ENCODE peak calls at places on chromosomes 5 and 9, in ten cellular contexts. B is nephron progenitor cell; M is bronchial epithelial cell; N is stimulated activated naive CD8-positive, alpha-beta T cell treated with anti-CD3 and anti-CD28 coated beads, Interleukin-15, amount 100 ng/mL, for 72 hours; O is NCI-H2081; J is non-pigmented ciliary epithelial cell; L is lower lobe of right lung; S is GM03348; X is hippocampal formation; Y is T-helper 2 cell. K is an unnamed sample.

GRCh38 chr5:64437496-64437895 is 68.3 kb upstream of the RGS7BP start:
- DNase-seq in X (no peak), S (no peak), L (no peak), B (no peak), J (no peak), N (no peak), O (no peak), M (peak), Y (no peak), K (no peak)

GRCh38 chr5:101306391-101307137 is 403.5 kb upstream of the ST8SIA4 start:
- DNase-seq in Y (no peak), L (no peak), X (no peak), B (no peak), S (no peak), M (peak), N (no peak), O (peak), J (no peak), K (peak)

GRCh38 chr9:114405294-114406034 is 17.7 kb upstream of the AKNA start:
- DNase-seq in B (peak), M (peak), J (no peak), N (peak), Y (peak), X (peak), O (peak), S (peak), L (peak), K (peak)

GRCh38 chr5:180194410-180195345 is 14.3 kb downstream of the RASGEF1C start:
- DNase-seq in M (no peak), J (no peak), L (no peak), N (no peak), X (no peak), S (no peak), B (no peak), O (no peak), Y (no peak), K (no peak)

GRCh38 chr5:40669606-40670005 is 10.1 kb upstream of the PTGER4 start:
- DNase-seq in N (no peak), B (no peak), O (no peak), L (no peak), Y (no peak), J (no peak), X (no peak), M (no peak), S (no peak), K (no peak)

GRCh38 chr5:171317225-171317624 is 8.2 kb downstream of the TLX3 start:
- DNase-seq in O (no peak), X (no peak), N (no peak), S (no peak), B (no peak), J (no peak), L (no peak), Y (no peak), M (no peak), K (no peak)

GRCh38 chr9:692636-693459 is 148.6 kb upstream of the DMRT1 start:
- DNase-seq in X (peak), Y (no peak), J (no peak), N (no peak), O (no peak), B (no peak), L (no peak), M (no peak), S (no peak), K (no peak)

GRCh38 chr5:44885903-44886302 is 77.2 kb downstream of the MRPS30 start:
- DNase-seq in M (peak), Y (peak), O (no peak), X (no peak), L (no peak), J (peak), N (no peak), S (no peak), B (no peak), K (no peak)

GRCh38 chr9:137786511-137786920 is 91.1 kb upstream of the CACNA1B start:
- DNase-seq in S (peak), B (no peak), Y (no peak), M (no peak), J (no peak), L (no peak), X (no peak), N (no peak), O (no peak), K (no peak)

GRCh38 chr5:91712718-91713117 is 329.6 kb upstream of the ARRDC3 start:
- DNase-seq in X (no peak), Y (no peak), B (no peak), M (no peak), O (no peak), N (no peak), J (peak), L (no peak), S (no peak), K (no peak)

GRCh38 chr9:8095531-8096223 is 296.1 kb upstream of the DMAC1 start:
- DNase-seq in S (no peak), Y (no peak), B (no peak), O (peak), X (no peak), L (no peak), M (no peak), N (no peak), J (no peak), K (peak)

GRCh38 chr9:99105152-99106043 is 485 bp downstream of the TGFBR1 start:
- DNase-seq in L (peak), O (peak), J (no peak), N (peak), B (peak), M (no peak), X (peak), S (peak), Y (peak), K (peak)

GRCh38 chr5:124342027-124342471 is 404.4 kb downstream of the ZNF608 start:
- DNase-seq in N (no peak), B (no peak), O (no peak), S (no peak), J (no peak), M (no peak), L (no peak), Y (no peak), X (no peak), K (no peak)

GRCh38 chr9:78559449-78559885 is 262.5 kb downstream of the PSAT1 start:
- DNase-seq in N (no peak), J (no peak), X (no peak), B (no peak), L (no peak), M (peak), S (peak), O (no peak), Y (no peak), K (no peak)

GRCh38 chr9:120971938-120972337 is 45.3 kb upstream of the TRAF1 start:
- DNase-seq in S (no peak), L (no peak), J (no peak), M (no peak), B (no peak), O (no peak), N (no peak), X (no peak), Y (no peak), K (no peak)

GRCh38 chr5:126656397-126657007 is 55.8 kb downstream of the PHAX start:
- DNase-seq in L (no peak), X (peak), M (peak), O (peak), B (peak), N (no peak), S (peak), J (peak), Y (peak), K (peak)

GRCh38 chr9:76873821-76874220 is 32.1 kb downstream of the PRUNE2 start:
- DNase-seq in O (no peak), Y (no peak), M (no peak), J (no peak), L (no peak), S (no peak), N (no peak), B (no peak), X (no peak), K (no peak)

GRCh38 chr5:1197876-1198666 is 3.3 kb upstream of the SLC6A19 start:
- DNase-seq in B (no peak), S (no peak), N (no peak), O (no peak), L (peak), J (no peak), M (no peak), X (no peak), Y (no peak), K (no peak)

GRCh38 chr9:93246526-93246925 is 62.6 kb downstream of the WNK2 start:
- DNase-seq in L (no peak), B (no peak), J (no peak), N (no peak), S (no peak), Y (no peak), M (no peak), O (no peak), X (no peak), K (no peak)

GRCh38 chr5:82365744-82366228 is 87.6 kb upstream of the RPS23 start:
- DNase-seq in S (no peak), N (peak), J (peak), M (peak), L (no peak), X (no peak), Y (no peak), O (no peak), B (no peak), K (no peak)

GRCh38 chr9:26856413-26857032 is 36.1 kb downstream of the CAAP1 start:
- DNase-seq in J (peak), O (peak), L (no peak), Y (peak), S (peak), N (peak), M (peak), X (no peak), B (peak), K (peak)

GRCh38 chr5:180603076-180603591 is 11.8 kb upstream of the SCGB3A1 start:
- DNase-seq in O (no peak), J (no peak), X (no peak), B (no peak), S (no peak), N (no peak), M (no peak), L (peak), Y (no peak), K (no peak)

GRCh38 chr5:151081426-151082273 is 816 bp upstream of the TNIP1 start:
- DNase-seq in M (no peak), X (no peak), B (no peak), Y (no peak), L (no peak), S (no peak), O (no peak), N (no peak), J (no peak), K (no peak)

GRCh38 chr5:39476466-39477215 is 51.9 kb upstream of the DAB2 start:
- DNase-seq in J (no peak), Y (no peak), B (no peak), L (no peak), S (peak), M (peak), X (no peak), O (no peak), N (no peak), K (no peak)

GRCh38 chr9:108163321-108164005 is 673.9 kb upstream of the KLF4 start:
- DNase-seq in M (peak), Y (no peak), O (no peak), N (no peak), X (no peak), B (no peak), S (peak), J (no peak), L (no peak), K (no peak)

GRCh38 chr5:35811108-35811741 is 45.5 kb upstream of the IL7R start:
- DNase-seq in Y (peak), M (no peak), O (no peak), J (peak), N (peak), L (no peak), X (no peak), S (no peak), B (no peak), K (no peak)

GRCh38 chr5:170313344-170313743 is 15.8 kb upstream of the LCP2 start:
- DNase-seq in N (peak), M (no peak), J (no peak), B (no peak), O (no peak), S (no peak), X (no peak), L (no peak), Y (peak), K (no peak)

GRCh38 chr5:149062371-149063016 is 368 bp downstream of the SH3TC2 start:
- DNase-seq in N (no peak), O (no peak), S (peak), M (peak), Y (no peak), J (peak), L (no peak), X (no peak), B (no peak), K (no peak)

GRCh38 chr5:107812570-107813141 is 141.9 kb upstream of the EFNA5 start:
- DNase-seq in O (no peak), J (peak), N (no peak), L (no peak), Y (no peak), B (no peak), S (peak), M (no peak), X (no peak), K (no peak)

GRCh38 chr9:75181748-75182147 is 93.4 kb downstream of the OSTF1 start:
- DNase-seq in M (peak), X (no peak), J (peak), B (no peak), O (no peak), N (no peak), S (peak), Y (no peak), L (no peak), K (no peak)

GRCh38 chr5:8188874-8189588 is 320.1 kb downstream of the MTRR start:
- DNase-seq in B (no peak), J (no peak), N (no peak), L (no peak), O (peak), X (no peak), S (no peak), Y (no peak), M (peak), K (peak)

GRCh38 chr9:112308576-112308975 is 24.8 kb downstream of the PTBP3 start:
- DNase-seq in M (no peak), B (no peak), N (no peak), Y (no peak), S (no peak), X (no peak), L (no peak), J (no peak), O (peak), K (peak)

GRCh38 chr5:31476607-31477200 is 55.2 kb downstream of the DROSHA start:
- DNase-seq in B (no peak), N (no peak), Y (no peak), X (no peak), O (no peak), L (no peak), J (no peak), S (no peak), M (no peak), K (no peak)

GRCh38 chr5:172910828-172911627 is 48.2 kb upstream of the RPL26L1 start:
- DNase-seq in J (peak), N (peak), O (peak), B (no peak), M (peak), X (no peak), Y (peak), L (peak), S (peak), K (peak)